ENCODE peak calls at places on chromosomes 6 and 20, in five cellular contexts. O is H1, V is mesenchymal stem cell, J is neuronal stem cell, B is trophoblast cell. R is an unnamed sample.

GRCh38 chr6:158835616-158836221 is 16.6 kb upstream of the EZR start:
- DNase-seq in O (no peak), V (no peak), J (no peak), B (peak), R (peak)

GRCh38 chr6:26246553-26246952 is 118.4 kb upstream of the BTN3A2 start:
- DNase-seq in O (no peak), V (no peak), J (no peak), B (no peak), R (no peak)

GRCh38 chr6:157791461-157791860 is 31.6 kb upstream of the SNX9 start:
- DNase-seq in O (no peak), V (no peak), J (no peak), B (no peak), R (no peak)

GRCh38 chr6:160999508-160999907 is 7.9 kb downstream of the MAP3K4 start:
- DNase-seq in O (no peak), V (no peak), J (no peak), B (no peak), R (no peak)

GRCh38 chr6:100203391-100203790 is 209.4 kb upstream of the MCHR2 start:
- DNase-seq in O (no peak), V (peak), J (no peak), B (peak), R (no peak)

GRCh38 chr6:133502451-133503259 is 261.5 kb downstream of the EYA4 start:
- DNase-seq in O (no peak), V (peak), J (no peak), B (peak), R (no peak)

GRCh38 chr6:151998784-151999183 is 191.3 kb downstream of the ESR1 start:
- DNase-seq in O (no peak), V (no peak), J (no peak), B (no peak), R (no peak)

GRCh38 chr20:55094353-55094861 is 619.0 kb downstream of the DOK5 start:
- DNase-seq in O (no peak), V (no peak), J (no peak), B (no peak), R (no peak)

GRCh38 chr6:102389994-102390393 is 996.5 kb downstream of the GRIK2 start:
- DNase-seq in O (no peak), V (no peak), J (no peak), B (no peak), R (no peak)

GRCh38 chr6:111972714-111973678 is 80.9 kb upstream of the CCN6 start:
- DNase-seq in O (no peak), V (peak), J (no peak), B (peak), R (no peak)

GRCh38 chr6:44260451-44261297 is 3.3 kb upstream of the SLC35B2 start:
- DNase-seq in O (no peak), V (no peak), J (no peak), B (no peak), R (no peak)

GRCh38 chr20:19817017-19817416 is 59.0 kb downstream of the RIN2 start:
- DNase-seq in O (no peak), V (peak), J (no peak), B (no peak), R (no peak)

GRCh38 chr6:167906899-167907298 is 80.2 kb downstream of the AFDN start:
- DNase-seq in O (no peak), V (no peak), J (no peak), B (no peak), R (no peak)

GRCh38 chr6:44309631-44310030 is 3.5 kb downstream of the AARS2 start:
- DNase-seq in O (no peak), V (no peak), J (no peak), B (no peak), R (no peak)

GRCh38 chr6:29942275-29943052 is at the start of gene HLA-A:
- DNase-seq in O (peak), V (peak), J (peak), B (peak), R (peak)

GRCh38 chr6:6495851-6496250 is 92.7 kb upstream of the LY86 start:
- DNase-seq in O (no peak), V (no peak), J (no peak), B (no peak), R (no peak)

GRCh38 chr20:47003223-47003622 is 108.6 kb downstream of the EYA2 start:
- DNase-seq in O (no peak), V (no peak), J (no peak), B (no peak), R (no peak)

GRCh38 chr20:43749734-43750294 is 23.0 kb upstream of the GTSF1L start:
- DNase-seq in O (peak), V (peak), J (peak), B (peak), R (peak)

GRCh38 chr6:112939543-112939942 is 592.4 kb downstream of the RFPL4B start:
- DNase-seq in O (no peak), V (no peak), J (no peak), B (no peak), R (no peak)

GRCh38 chr6:161301338-161301737 is 27.5 kb upstream of the AGPAT4 start:
- DNase-seq in O (no peak), V (peak), J (no peak), B (peak), R (no peak)

GRCh38 chr20:3777381-3777725 is 3.9 kb downstream of the SPEF1 start:
- DNase-seq in O (no peak), V (no peak), J (no peak), B (no peak), R (no peak)
- H4K91ac ChIP-seq in O (peak), V (peak), J (no peak), B (no peak), R (no peak)

DNA sequence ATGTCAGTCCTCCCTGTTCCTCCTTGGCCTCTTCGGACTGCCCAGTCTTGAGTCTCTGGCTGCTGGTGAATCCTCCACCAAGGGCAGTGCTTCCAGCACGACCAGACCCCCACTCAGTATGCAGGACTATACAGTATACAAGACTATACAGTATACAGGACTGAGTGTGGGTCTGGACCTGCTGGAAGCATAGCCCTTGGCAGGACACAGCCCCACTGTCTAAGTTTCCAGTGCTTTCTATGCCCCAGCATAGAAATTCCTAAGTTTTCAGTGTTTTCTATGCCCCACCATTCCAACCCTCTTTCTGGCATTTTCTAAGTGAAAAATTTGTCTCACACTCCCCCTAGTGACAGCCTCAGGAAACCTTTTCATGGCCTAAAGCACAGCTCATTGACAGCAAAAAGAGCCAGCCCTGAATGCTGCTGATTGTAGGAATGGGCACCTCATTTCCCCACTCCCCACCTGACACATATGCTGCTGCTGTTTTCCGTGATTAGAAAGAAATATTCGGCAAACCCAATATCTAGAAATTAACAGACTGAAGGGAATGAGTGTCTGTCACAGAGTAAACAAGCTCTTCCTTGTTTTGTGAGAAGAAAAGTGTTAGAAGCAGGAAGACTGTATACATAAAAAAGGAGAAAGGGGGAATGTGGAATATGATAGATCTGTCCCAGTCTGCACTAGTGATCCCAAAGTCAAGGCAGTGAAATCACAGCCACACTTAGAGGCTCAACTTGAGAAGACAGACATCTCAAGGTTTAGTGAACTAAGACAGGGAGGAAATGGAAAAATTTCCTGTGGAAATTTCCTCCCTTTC is 206.9 kb downstream of the IBTK start:
- DNase-seq in O (peak), V (peak), J (peak), B (peak), R (peak)
- H2BK12ac ChIP-seq in O (no peak), V (peak), J (no peak), B (no peak), R (no peak)

DNA sequence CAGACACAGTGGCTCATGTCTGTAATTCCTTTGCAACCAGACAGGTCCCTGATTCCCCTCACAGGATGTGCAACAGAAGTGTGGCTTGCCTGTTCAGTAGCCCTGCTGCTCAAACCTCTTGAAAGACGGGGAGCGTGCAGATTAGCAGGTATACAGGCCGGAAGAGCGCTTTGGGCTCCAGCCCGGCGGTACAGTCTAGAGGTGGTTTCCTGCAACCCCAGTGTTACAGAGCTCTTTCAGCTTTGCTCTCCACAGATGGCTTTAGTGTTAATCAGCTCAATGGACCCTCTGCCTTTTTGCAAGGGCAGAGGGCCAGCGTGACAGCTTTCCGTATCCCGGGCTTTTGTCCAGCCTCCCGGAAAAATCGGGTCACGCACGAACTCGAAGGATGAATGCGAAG is 67.2 kb upstream of the TNFRSF21 start:
- DNase-seq in O (no peak), V (no peak), J (no peak), B (no peak), R (no peak)
- H3K14ac ChIP-seq in O (no peak), V (no peak), J (no peak), B (no peak), R (no peak)

GRCh38 chr6:57432919-57433684 is 115.7 kb downstream of the PRIM2 start:
- DNase-seq in O (no peak), V (peak), J (no peak), B (no peak), R (no peak)
- H4K91ac ChIP-seq in O (no peak), V (no peak), J (no peak), B (no peak), R (no peak)

GRCh38 chr20:63100401-63100925 is 93.7 kb upstream of the BHLHE23 start:
- DNase-seq in O (peak), V (no peak), J (no peak), B (no peak), R (peak)

GRCh38 chr20:63101781-63102719 is 95.3 kb upstream of the BHLHE23 start:
- DNase-seq in O (peak), V (peak), J (no peak), B (no peak), R (peak)

GRCh38 chr20:63102720-63103375 is 96.1 kb upstream of the BHLHE23 start:
- DNase-seq in O (no peak), V (peak), J (no peak), B (no peak), R (no peak)

GRCh38 chr20:63099426-63100267 is 92.9 kb upstream of the BHLHE23 start:
- DNase-seq in O (peak), V (no peak), J (no peak), B (no peak), R (peak)

GRCh38 chr20:63100926-63101699 is 94.3 kb upstream of the BHLHE23 start:
- DNase-seq in O (peak), V (no peak), J (no peak), B (no peak), R (peak)
- H2BK12ac ChIP-seq in O (peak), V (no peak), J (no peak), B (no peak), R (no peak)

GRCh38 chr6:4136354-4136831 is 1.0 kb upstream of the ECI2 start:
- DNase-seq in O (no peak), V (no peak), J (no peak), B (no peak), R (no peak)
- H3K14ac ChIP-seq in O (no peak), V (peak), J (no peak), B (no peak), R (no peak)

GRCh38 chr6:81896561-81896960 is 144.1 kb upstream of the TENT5A start:
- DNase-seq in O (no peak), V (peak), J (no peak), B (no peak), R (no peak)
- H4K91ac ChIP-seq in O (no peak), V (peak), J (no peak), B (peak), R (no peak)

DNA sequence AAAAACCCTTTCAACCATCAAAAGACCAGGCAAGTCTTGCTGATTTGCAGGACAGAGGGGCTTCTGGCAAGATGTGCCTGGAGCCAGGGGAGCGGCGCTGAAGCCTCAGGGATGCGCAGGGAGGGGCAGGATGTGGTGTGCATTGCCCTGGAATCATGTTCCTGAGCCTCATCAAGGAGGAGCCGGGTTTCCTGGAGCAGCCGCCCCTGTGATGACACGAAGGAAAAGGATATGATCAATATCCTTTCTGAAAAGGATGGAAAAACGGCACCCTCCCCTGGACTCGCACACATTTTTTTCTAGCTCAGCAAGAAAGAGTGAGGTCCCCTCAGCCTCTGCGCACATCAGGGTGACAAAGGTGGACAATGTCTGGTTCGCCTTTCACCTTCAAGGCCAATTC is 173.1 kb upstream of the SSTR4 start:
- DNase-seq in O (no peak), V (no peak), J (no peak), B (no peak), R (no peak)
- H2BK12ac ChIP-seq in O (no peak), V (no peak), J (no peak), B (no peak), R (no peak)

GRCh38 chr6:124961784-124962611 is at the start of gene RNF217:
- DNase-seq in O (peak), V (peak), J (peak), B (peak), R (peak)
- H3K14ac ChIP-seq in O (no peak), V (peak), J (peak), B (peak), R (peak)

R was measured in H9.